ENCODE peak calls at places on chromosomes 11 and 22, in nine cellular contexts. P is ovary, W is BJ, N is neural progenitor cell, G is fibroblast of mammary gland, K is AG04450, F is heart left ventricle, Z is pancreas, Q is heart right ventricle. J is an unnamed sample.

GRCh38 chr11:111305403-111305802 is 7.1 kb downstream of the POU2AF3 start:
- DNase-seq in W (no peak), G (no peak), N (no peak), Z (no peak), F (no peak), P (no peak), Q (no peak), K (no peak), J (no peak)

GRCh38 chr11:75651218-75651617 is 17.6 kb downstream of the MAP6 start:
- DNase-seq in Q (no peak), Z (no peak), F (no peak), G (no peak), K (no peak), P (no peak), W (no peak), N (no peak), J (no peak)

GRCh38 chr22:26942301-26942927 is 285.0 kb downstream of the MIAT start:
- DNase-seq in Q (no peak), G (no peak), F (no peak), K (no peak), N (peak), W (no peak), Z (no peak), P (no peak), J (no peak)

GRCh38 chr11:19601235-19601634 is 111.4 kb upstream of the NAV2 start:
- DNase-seq in Z (no peak), F (no peak), Q (no peak), N (no peak), P (no peak), G (no peak), W (no peak), K (no peak), J (no peak)

GRCh38 chr11:102313225-102313940 is 3.9 kb upstream of the BIRC3 start:
- DNase-seq in Q (no peak), W (no peak), P (no peak), Z (no peak), N (no peak), K (no peak), G (no peak), F (no peak), J (no peak)

GRCh38 chr11:110710520-110711381 is 1.5 kb downstream of the ARHGAP20 start:
- DNase-seq in Z (peak), K (no peak), F (peak), P (peak), G (peak), N (peak), W (no peak), Q (peak), J (no peak)

GRCh38 chr22:28222976-28223375 is 303.9 kb upstream of the PITPNB start:
- DNase-seq in N (no peak), K (no peak), Q (no peak), W (no peak), F (no peak), P (no peak), G (no peak), Z (no peak), J (no peak)

GRCh38 chr22:42704896-42705295 is 15.8 kb downstream of the A4GALT start:
- DNase-seq in K (no peak), G (no peak), P (no peak), W (no peak), Z (no peak), N (peak), Q (no peak), F (no peak), J (no peak)

GRCh38 chr11:45007011-45007410 is 56.3 kb upstream of the TP53I11 start:
- DNase-seq in P (no peak), G (no peak), F (no peak), N (peak), W (no peak), Q (no peak), Z (no peak), K (no peak), J (no peak)

GRCh38 chr22:44026630-44027511 is 2.8 kb downstream of the PARVB start:
- DNase-seq in Q (peak), G (peak), F (peak), N (no peak), K (no peak), Z (no peak), P (no peak), W (no peak), J (peak)

GRCh38 chr11:31325162-31325561 is 44.4 kb downstream of the DCDC1 start:
- DNase-seq in N (no peak), W (peak), G (peak), K (no peak), F (no peak), Z (no peak), Q (no peak), P (no peak), J (no peak)

GRCh38 chr11:95218149-95218548 is 12.9 kb downstream of the SESN3 start:
- DNase-seq in Z (no peak), P (no peak), N (no peak), G (no peak), F (no peak), Q (no peak), K (no peak), W (no peak), J (no peak)

GRCh38 chr11:63240791-63241379 is 2.5 kb downstream of the SLC22A25 start:
- DNase-seq in P (no peak), N (no peak), K (no peak), F (no peak), Q (no peak), G (no peak), Z (no peak), W (no peak), J (no peak)

GRCh38 chr22:44691796-44692661 is 10.0 kb upstream of the PRR5 start:
- DNase-seq in Z (no peak), Q (no peak), K (no peak), P (no peak), W (no peak), N (no peak), F (no peak), G (no peak), J (no peak)

GRCh38 chr11:27293500-27294417 is 69.3 kb downstream of the CCDC34 start:
- DNase-seq in W (no peak), F (no peak), P (no peak), Z (no peak), G (peak), Q (no peak), K (no peak), N (no peak), J (no peak)

GRCh38 chr22:46079093-46079860 is 71.0 kb upstream of the PPARA start:
- DNase-seq in Z (no peak), K (no peak), G (no peak), W (no peak), Q (peak), N (no peak), F (no peak), P (no peak), J (no peak)

GRCh38 chr11:36157151-36157519 is 132.1 kb downstream of the COMMD9 start:
- DNase-seq in W (no peak), P (no peak), F (no peak), N (no peak), G (peak), K (no peak), Z (no peak), Q (no peak), J (no peak)
- TF ChIP-seq CTCF in W (no peak), P (no peak), F (peak), N (no peak), G (peak), K (no peak), Z (no peak), Q (no peak), J (no peak)

GRCh38 chr11:103433380-103433779 is 324.2 kb downstream of the DYNC2H1 start:
- DNase-seq in G (peak), Z (no peak), W (peak), N (no peak), Q (no peak), K (peak), P (no peak), F (no peak), J (no peak)
- TF ChIP-seq CTCF in G (peak), Z (no peak), W (no peak), N (no peak), Q (no peak), K (no peak), P (no peak), F (no peak), J (no peak)

GRCh38 chr22:35352214-35353111 is 28.4 kb upstream of the HMOX1 start:
- DNase-seq in P (no peak), Q (peak), W (no peak), Z (no peak), F (peak), K (no peak), G (peak), N (peak), J (no peak)
- TF ChIP-seq CTCF in P (no peak), Q (no peak), W (no peak), Z (no peak), F (peak), K (peak), G (peak), N (peak), J (peak)

GRCh38 chr11:440065-441042 is 1.5 kb downstream of the ANO9 start:
- DNase-seq in G (peak), W (no peak), F (no peak), K (no peak), N (no peak), Q (no peak), Z (no peak), P (no peak), J (no peak)
- TF ChIP-seq CTCF in G (peak), W (no peak), F (no peak), K (peak), N (no peak), Q (no peak), Z (no peak), P (no peak), J (peak)

GRCh38 chr11:47553417-47553746 is 450 bp upstream of the CELF1 start:
- DNase-seq in F (no peak), Q (no peak), N (no peak), Z (no peak), P (no peak), K (no peak), W (no peak), G (peak), J (no peak)
- TF ChIP-seq CTCF in F (no peak), Q (no peak), N (no peak), Z (no peak), P (no peak), K (no peak), W (no peak), G (no peak), J (no peak)

GRCh38 chr22:35600466-35600865 is 16.7 kb downstream of the MB start:
- DNase-seq in F (no peak), P (no peak), W (no peak), K (no peak), G (no peak), N (no peak), Q (no peak), Z (no peak), J (no peak)

GRCh38 chr22:35599364-35599763 is 17.8 kb downstream of the MB start:
- DNase-seq in F (no peak), P (no peak), Z (no peak), G (no peak), N (no peak), W (no peak), K (no peak), Q (no peak), J (no peak)

GRCh38 chr22:35596821-35597220 is 20.3 kb downstream of the MB start:
- DNase-seq in Q (peak), P (peak), N (no peak), Z (peak), F (peak), G (no peak), W (no peak), K (no peak), J (no peak)

GRCh38 chr22:35597692-35598395 is 19.3 kb downstream of the MB start:
- DNase-seq in G (no peak), Q (peak), F (no peak), W (no peak), N (no peak), P (no peak), Z (peak), K (no peak), J (no peak)

GRCh38 chr22:35598396-35598710 is 18.8 kb downstream of the MB start:
- DNase-seq in W (no peak), P (no peak), N (no peak), F (no peak), Z (no peak), Q (no peak), K (no peak), G (no peak), J (no peak)
- TF ChIP-seq CTCF in W (no peak), P (no peak), N (no peak), F (no peak), Z (no peak), Q (no peak), K (no peak), G (no peak), J (no peak)

DNA sequence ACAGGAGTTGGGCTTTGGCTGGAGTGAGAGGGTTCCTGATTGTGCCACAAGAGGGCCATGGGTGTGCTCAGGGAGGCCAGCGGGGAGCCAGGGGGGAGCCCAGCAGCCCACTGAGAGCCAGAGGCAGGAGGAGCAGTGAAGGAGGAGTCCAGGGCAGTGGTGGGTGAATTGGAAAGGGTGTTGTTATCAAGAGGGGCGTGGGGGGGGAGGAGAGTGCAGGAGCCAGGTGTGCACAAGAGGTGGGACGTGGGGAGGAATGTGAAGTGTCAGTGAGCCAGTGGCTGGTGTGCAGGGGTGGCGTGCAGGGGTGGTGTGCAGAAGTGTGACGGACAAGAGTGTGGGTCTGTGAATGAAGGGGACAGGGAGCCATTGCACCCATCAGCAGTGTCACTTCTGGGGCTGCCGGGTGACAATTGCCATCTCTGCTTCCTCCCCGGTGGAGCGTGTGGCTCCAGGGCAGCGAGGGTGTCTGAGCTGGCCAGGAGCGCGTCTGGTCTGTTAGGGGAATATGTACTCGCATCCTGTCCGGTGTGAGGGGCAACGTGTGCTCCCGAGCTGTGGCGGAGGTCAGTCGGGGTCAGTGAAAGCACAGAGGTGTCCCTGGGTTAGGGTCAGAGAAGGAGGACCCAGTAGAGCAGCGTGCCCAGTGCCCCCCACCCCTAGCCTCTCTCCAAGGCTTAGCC is 1.7 kb downstream of the CLCF1 start:
- DNase-seq in G (peak), W (no peak), F (no peak), K (no peak), N (peak), Z (no peak), P (no peak), Q (no peak), J (no peak)
- TF ChIP-seq CTCF in G (peak), W (peak), F (peak), K (peak), N (peak), Z (no peak), P (peak), Q (no peak), J (peak)

GRCh38 chr11:84720706-84721402 is 906.3 kb downstream of the DLG2 start:
- DNase-seq in P (peak), G (peak), K (no peak), F (peak), Z (peak), N (peak), W (no peak), Q (peak), J (no peak)

GRCh38 chr11:84719935-84720577 is 907.1 kb downstream of the DLG2 start:
- DNase-seq in P (peak), W (no peak), F (peak), N (peak), Z (peak), Q (peak), G (no peak), K (no peak), J (no peak)

GRCh38 chr11:84721561-84721961 is 905.6 kb downstream of the DLG2 start:
- DNase-seq in Z (peak), G (no peak), Q (no peak), W (no peak), N (no peak), K (no peak), F (no peak), P (no peak), J (no peak)

DNA sequence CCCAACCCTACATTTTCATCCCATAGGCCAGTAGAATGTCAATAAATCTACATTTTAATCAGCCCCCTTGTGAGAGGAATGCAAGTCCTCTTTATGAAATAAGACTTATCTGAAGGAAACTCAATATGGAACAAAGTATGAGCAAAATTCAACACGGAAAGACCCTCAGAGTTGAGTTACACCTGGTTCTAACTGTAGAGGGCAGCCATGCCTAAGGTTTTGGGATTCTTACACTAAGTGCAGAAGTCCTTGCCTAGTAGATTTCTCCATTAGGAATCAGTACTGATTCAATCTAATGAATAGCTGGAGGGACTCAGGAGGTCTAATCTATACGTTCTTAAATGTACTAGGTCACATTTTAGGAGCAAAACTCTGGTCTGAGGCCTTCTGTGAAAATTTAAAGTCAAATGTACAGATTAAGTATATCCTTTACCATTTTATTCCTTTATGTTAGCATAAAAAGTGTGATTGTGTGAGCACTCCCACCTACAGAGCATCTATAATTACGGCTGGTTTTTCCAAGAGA is 904.5 kb downstream of the DLG2 start:
- DNase-seq in Q (no peak), K (no peak), Z (no peak), P (no peak), F (no peak), N (peak), W (no peak), G (peak), J (no peak)
- TF ChIP-seq CTCF in Q (no peak), K (peak), Z (no peak), P (no peak), F (no peak), N (peak), W (no peak), G (no peak), J (no peak)

DNA sequence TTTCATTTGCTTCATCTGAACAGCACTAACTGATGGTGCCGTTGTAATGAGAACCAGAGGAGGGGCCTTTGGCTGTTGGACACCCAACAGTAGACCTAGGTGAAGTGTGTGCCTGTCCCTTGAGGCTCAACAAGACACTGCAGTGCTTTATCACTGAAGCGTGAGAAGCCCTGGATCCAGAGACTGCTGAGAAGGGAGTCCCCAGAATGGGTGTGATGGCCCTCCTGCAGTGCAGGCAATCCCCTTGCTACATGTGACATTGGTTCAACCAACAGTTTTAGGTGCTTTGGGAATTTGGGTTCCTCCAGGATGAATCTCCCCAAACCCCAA is 125.6 kb downstream of the BRD1 start:
- DNase-seq in G (no peak), Z (no peak), K (no peak), Q (no peak), F (no peak), P (no peak), N (no peak), W (no peak), J (no peak)
- TF ChIP-seq CTCF in G (no peak), Z (no peak), K (no peak), Q (no peak), F (no peak), P (no peak), N (no peak), W (no peak), J (no peak)

GRCh38 chr22:40519284-40519947 is 117.1 kb downstream of the MRTFA start:
- DNase-seq in G (no peak), F (no peak), Z (no peak), N (no peak), P (no peak), W (no peak), Q (no peak), K (no peak), J (no peak)
- TF ChIP-seq CTCF in G (no peak), F (no peak), Z (no peak), N (no peak), P (no peak), W (no peak), Q (no peak), K (no peak), J (no peak)

J was measured in GM12864.